ENCODE peak calls at places on chromosomes 13 and 19, in five cellular contexts. U, K, J, C and Q are unnamed samples.

GRCh38 chr19:14089662-14090508 is 666 bp downstream of the SAMD1 start:
- DNase-seq in U (no peak), K (peak), J (no peak), C (no peak), Q (peak)

GRCh38 chr19:50679177-50680125 is 30.2 kb downstream of the C19orf81 start:
- DNase-seq in C (peak), U (peak), K (peak), J (peak), Q (peak)

GRCh38 chr19:8702350-8702749 is 3.8 kb upstream of the ACTL9 start:
- DNase-seq in C (no peak), U (no peak), J (no peak), K (no peak), Q (no peak)

GRCh38 chr13:26179344-26179743 is 42.8 kb downstream of the RNF6 start:
- DNase-seq in U (no peak), C (no peak), K (no peak), J (no peak), Q (no peak)

GRCh38 chr19:46416077-46416709 is 2.8 kb upstream of the CCDC8 start:
- DNase-seq in U (peak), J (no peak), K (peak), C (peak), Q (peak)

GRCh38 chr13:71089105-71089504 is 777.9 kb downstream of the DACH1 start:
- DNase-seq in C (no peak), U (no peak), J (no peak), K (no peak), Q (no peak)

GRCh38 chr13:105642511-105642958 is 892.9 kb downstream of the EFNB2 start:
- DNase-seq in K (no peak), J (no peak), U (peak), C (no peak), Q (no peak)

GRCh38 chr13:20501548-20501947 is 24.1 kb downstream of the CRYL1 start:
- DNase-seq in C (no peak), K (no peak), J (no peak), U (no peak), Q (no peak)

GRCh38 chr19:18510216-18510615 is 11.7 kb downstream of the ELL start:
- DNase-seq in C (no peak), K (no peak), U (no peak), J (no peak), Q (no peak)

GRCh38 chr19:18159810-18160209 is 6.8 kb downstream of the PIK3R2 start:
- DNase-seq in J (no peak), K (no peak), C (no peak), U (no peak), Q (no peak)

GRCh38 chr19:45496349-45496953 is 396 bp downstream of the RTN2 start:
- DNase-seq in C (no peak), U (no peak), K (peak), J (no peak), Q (peak)

GRCh38 chr19:17510220-17510993 is 1.0 kb upstream of the PGLS start:
- DNase-seq in J (no peak), C (no peak), U (no peak), K (no peak), Q (no peak)

GRCh38 chr13:93260591-93260990 is 34.0 kb downstream of the GPC6 start:
- DNase-seq in J (no peak), K (no peak), U (no peak), C (no peak), Q (no peak)

GRCh38 chr19:4208385-4209094 is 20.8 kb upstream of the EBI3 start:
- DNase-seq in C (peak), K (peak), U (peak), J (no peak), Q (peak)

GRCh38 chr13:19845758-19846157 is 17.7 kb downstream of the ZMYM5 start:
- DNase-seq in C (peak), K (peak), U (peak), J (no peak), Q (no peak)

GRCh38 chr19:10501971-10502523 is 1.1 kb downstream of the KEAP1 start:
- DNase-seq in U (peak), K (no peak), J (no peak), C (peak), Q (peak)

GRCh38 chr13:105336706-105337582 is 1198.5 kb downstream of the EFNB2 start:
- DNase-seq in U (no peak), K (no peak), C (no peak), J (no peak), Q (no peak)

GRCh38 chr19:35399948-35400772 is 29.3 kb downstream of the GPR42 start:
- DNase-seq in J (no peak), K (no peak), C (no peak), U (no peak), Q (no peak)

GRCh38 chr19:15466851-15467733 is 2.7 kb upstream of the RASAL3 start:
- DNase-seq in U (no peak), K (no peak), C (no peak), J (peak), Q (no peak)

GRCh38 chr19:33157906-33158305 is 26.0 kb downstream of the WDR88 start:
- DNase-seq in U (no peak), J (no peak), C (no peak), K (no peak), Q (no peak)

GRCh38 chr13:98487016-98487415 is 89.9 kb downstream of the STK24 start:
- DNase-seq in J (no peak), U (no peak), C (no peak), K (no peak), Q (no peak)

GRCh38 chr13:50618206-50618605 is 225.3 kb downstream of the DLEU7 start:
- DNase-seq in U (no peak), J (no peak), K (no peak), C (no peak), Q (no peak)

GRCh38 chr19:18657590-18658365 is 20.9 kb downstream of the KLHL26 start:
- DNase-seq in J (no peak), K (peak), U (no peak), C (no peak), Q (peak)

GRCh38 chr19:23777216-23777615 is 18.5 kb upstream of the ZNF681 start:
- DNase-seq in J (no peak), C (no peak), U (no peak), K (no peak), Q (no peak)

GRCh38 chr19:28485300-28485699 is 727.7 kb downstream of the UQCRFS1 start:
- DNase-seq in J (no peak), K (no peak), U (no peak), C (no peak), Q (no peak)

GRCh38 chr13:82993417-82993816 is 888.9 kb downstream of the SLITRK1 start:
- DNase-seq in U (no peak), K (no peak), J (no peak), C (no peak), Q (no peak)

GRCh38 chr13:112270951-112271350 is 105.2 kb upstream of the SPACA7 start:
- DNase-seq in U (no peak), C (no peak), K (no peak), J (no peak), Q (no peak)

GRCh38 chr19:6241680-6242079 is 38.1 kb downstream of the MLLT1 start:
- DNase-seq in U (no peak), K (no peak), J (no peak), C (peak), Q (no peak)

GRCh38 chr13:82800391-82800790 is 1081.9 kb downstream of the SLITRK1 start:
- DNase-seq in U (no peak), K (no peak), C (no peak), J (no peak), Q (no peak)

GRCh38 chr19:33627962-33628839 is 6.4 kb downstream of the CHST8 start:
- DNase-seq in J (no peak), C (no peak), K (no peak), U (no peak), Q (no peak)

GRCh38 chr19:9857920-9858746 is 23.0 kb downstream of the PIN1 start:
- DNase-seq in C (no peak), J (no peak), K (no peak), U (no peak), Q (no peak)

GRCh38 chr19:18726846-18727245 is 43.4 kb downstream of the CRTC1 start:
- DNase-seq in C (no peak), J (no peak), U (no peak), K (no peak), Q (no peak)

GRCh38 chr13:106036870-106037269 is 498.6 kb downstream of the EFNB2 start:
- DNase-seq in J (no peak), U (no peak), C (no peak), K (no peak), Q (peak)

GRCh38 chr19:28726533-28726932 is 486.4 kb downstream of the UQCRFS1 start:
- DNase-seq in U (no peak), C (no peak), K (no peak), J (no peak), Q (no peak)

GRCh38 chr13:53311561-53311960 is 282.9 kb downstream of the OLFM4 start:
- DNase-seq in K (no peak), J (no peak), C (no peak), U (no peak), Q (peak)

GRCh38 chr19:48859711-48860572 is 8.5 kb downstream of the PLEKHA4 start:
- DNase-seq in U (no peak), K (peak), C (no peak), J (no peak), Q (peak)

GRCh38 chr19:30024091-30024490 is 82.1 kb downstream of the URI1 start:
- DNase-seq in J (no peak), U (no peak), C (no peak), K (no peak), Q (no peak)

GRCh38 chr19:30023330-30023729 is 81.3 kb downstream of the URI1 start:
- DNase-seq in U (no peak), K (no peak), J (no peak), C (no peak), Q (no peak)

GRCh38 chr19:30022659-30023058 is 80.6 kb downstream of the URI1 start:
- DNase-seq in C (no peak), K (no peak), J (no peak), U (no peak), Q (no peak)

GRCh38 chr19:30017172-30017571 is 75.1 kb downstream of the URI1 start:
- DNase-seq in J (peak), U (no peak), K (no peak), C (no peak), Q (no peak)

DNA sequence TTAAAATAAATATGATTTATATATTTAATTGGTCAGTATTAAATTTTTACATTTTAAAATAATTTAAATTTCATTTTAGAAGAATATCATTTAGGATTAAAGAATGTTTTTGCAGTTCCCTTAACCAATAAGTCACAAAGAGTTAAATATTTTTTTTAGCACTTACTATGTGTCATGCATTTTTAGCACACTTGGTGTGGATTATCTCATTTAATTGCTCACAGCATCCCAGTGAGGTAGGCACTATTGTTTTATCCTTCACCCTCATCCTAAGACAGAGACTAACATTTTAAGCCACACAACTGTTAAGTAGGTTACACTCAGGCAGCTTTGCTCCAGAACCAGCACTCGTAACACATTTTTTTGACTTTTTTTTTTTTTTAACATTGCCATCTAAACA is 78.2 kb downstream of the URI1 start:
- DNase-seq in K (no peak), J (no peak), C (no peak), U (no peak), Q (no peak)
- TF ChIP-seq JUNB in K (no peak), J (no peak), C (no peak), U (no peak), Q (no peak)

GRCh38 chr13:42453091-42453645 is 120.8 kb upstream of the TNFSF11 start:
- DNase-seq in K (no peak), U (no peak), C (no peak), J (no peak), Q (no peak)
- TF ChIP-seq JUNB in K (no peak), U (no peak), C (no peak), J (no peak), Q (no peak)

GRCh38 chr19:961866-962620 is 22.1 kb upstream of the WDR18 start:
- DNase-seq in J (no peak), U (no peak), K (peak), C (peak), Q (no peak)
- TF ChIP-seq JUNB in J (no peak), U (no peak), K (no peak), C (no peak), Q (no peak)

GRCh38 chr19:32101206-32101605 is 244.2 kb upstream of the ZNF507 start:
- DNase-seq in U (no peak), K (no peak), J (no peak), C (no peak), Q (no peak)

GRCh38 chr19:32098953-32099352 is 246.5 kb upstream of the ZNF507 start:
- DNase-seq in K (no peak), C (no peak), J (no peak), U (no peak), Q (peak)

DNA sequence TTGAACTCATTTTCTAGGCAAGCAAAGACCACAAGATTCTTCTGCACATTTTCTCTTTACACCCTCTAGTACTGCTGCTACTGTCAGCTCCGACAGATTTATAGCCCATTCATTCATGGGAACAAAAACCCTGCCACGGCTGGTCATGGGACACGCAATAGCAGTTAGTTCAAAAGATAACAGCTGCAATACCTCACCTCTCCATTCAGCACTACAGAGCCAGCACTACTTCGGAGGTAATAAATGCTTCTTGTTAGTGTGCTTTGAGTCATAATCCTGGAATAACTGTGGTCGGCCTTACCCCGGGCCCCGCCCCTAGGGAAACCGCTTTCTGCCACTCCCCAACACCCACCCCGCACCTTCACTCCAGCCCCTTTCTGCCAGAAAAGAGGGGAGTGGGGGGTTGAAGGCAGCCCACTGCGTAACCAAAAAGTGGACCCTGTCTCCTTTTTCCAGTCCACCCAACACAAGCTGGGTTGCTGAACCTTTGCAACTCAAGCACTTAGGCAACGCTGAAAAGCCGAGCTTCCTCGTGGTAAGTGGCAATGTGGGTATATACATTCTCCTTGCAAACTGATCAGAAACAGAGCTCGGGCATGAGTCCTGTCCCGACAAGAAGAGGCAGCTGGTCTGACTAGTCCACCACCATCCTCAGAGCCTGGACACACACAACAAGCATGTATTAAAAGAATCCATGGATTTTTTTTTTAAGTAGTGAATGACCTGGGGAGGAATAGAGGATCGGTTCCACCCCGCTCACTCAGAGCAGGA is 240.8 kb upstream of the ZNF507 start:
- DNase-seq in U (no peak), K (no peak), J (no peak), C (no peak), Q (peak)
- TF ChIP-seq JUNB in U (no peak), K (no peak), J (no peak), C (no peak), Q (no peak)

GRCh38 chr13:80497439-80497838 is 156.5 kb upstream of the SPRY2 start:
- DNase-seq in C (no peak), J (no peak), U (no peak), K (no peak), Q (no peak)
- TF ChIP-seq JUNB in C (no peak), J (no peak), U (no peak), K (no peak), Q (no peak)

DNA sequence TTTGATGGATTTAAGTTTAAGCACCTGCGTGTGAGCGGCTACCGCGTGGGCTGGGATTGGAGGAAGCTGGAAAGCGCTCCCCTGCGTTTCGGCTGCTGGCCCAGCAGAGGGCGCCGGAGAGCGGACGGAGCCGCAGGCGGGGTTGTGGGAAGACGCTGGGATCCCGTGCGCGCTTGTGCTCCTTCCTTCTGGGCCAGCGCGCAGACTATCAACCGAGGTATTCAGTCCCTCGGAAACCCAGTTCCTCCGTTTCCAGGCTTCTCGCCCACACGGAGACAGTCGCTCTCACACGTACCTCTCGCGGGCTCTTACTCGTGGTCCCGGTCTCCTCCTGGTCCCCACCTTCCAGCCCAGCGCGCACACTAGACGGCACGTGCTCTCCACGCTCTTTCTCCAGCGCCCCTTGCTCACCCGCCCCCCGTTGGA is 28.8 kb downstream of the EPN1 start:
- DNase-seq in J (no peak), K (peak), C (no peak), U (no peak), Q (peak)
- TF ChIP-seq JUNB in J (no peak), K (no peak), C (no peak), U (no peak), Q (no peak)